ENCODE peak calls at places on chromosomes 4 and X, in seven cellular contexts. One of them, this sample, is unnamed.

GRCh38 chr4:38095691-38096090 is 135.5 kb downstream of the PTTG2 start:
- DNase-seq in NCI-H1694 treated with DMSO at 0.1 percent for 48 hours: no peak
- DNase-seq in mammary epithelial cell: no peak
- DNase-seq in H4: no peak
- DNase-seq in EH: no peak
- DNase-seq in retina: no peak
- DNase-seq in MM.1S: no peak
- DNase-seq in this sample: no peak

GRCh38 chr4:149264093-149264733 is 551.4 kb downstream of the IQCM start:
- DNase-seq in MM.1S: peak
- DNase-seq in retina: peak
- DNase-seq in H4: peak
- DNase-seq in mammary epithelial cell: peak
- DNase-seq in EH: peak
- DNase-seq in NCI-H1694 treated with DMSO at 0.1 percent for 48 hours: peak
- DNase-seq in this sample: peak

GRCh38 chr4:54526560-54526959 is 131.2 kb upstream of the KIT start:
- DNase-seq in H4: no peak
- DNase-seq in NCI-H1694 treated with DMSO at 0.1 percent for 48 hours: no peak
- DNase-seq in MM.1S: no peak
- DNase-seq in mammary epithelial cell: no peak
- DNase-seq in EH: no peak
- DNase-seq in retina: no peak
- DNase-seq in this sample: no peak

GRCh38 chrX:1912193-1912592 is 297.3 kb downstream of the ASMT start:
- DNase-seq in MM.1S: no peak
- DNase-seq in H4: no peak
- DNase-seq in retina: no peak
- DNase-seq in EH: no peak
- DNase-seq in NCI-H1694 treated with DMSO at 0.1 percent for 48 hours: no peak
- DNase-seq in mammary epithelial cell: no peak
- DNase-seq in this sample: no peak

GRCh38 chr4:27714073-27714472 is 853.4 kb downstream of the STIM2 start:
- DNase-seq in H4: peak
- DNase-seq in MM.1S: no peak
- DNase-seq in retina: no peak
- DNase-seq in EH: no peak
- DNase-seq in mammary epithelial cell: peak
- DNase-seq in NCI-H1694 treated with DMSO at 0.1 percent for 48 hours: no peak
- DNase-seq in this sample: no peak

GRCh38 chr4:76311896-76312331 is 5.4 kb downstream of the STBD1 start:
- DNase-seq in NCI-H1694 treated with DMSO at 0.1 percent for 48 hours: no peak
- DNase-seq in H4: no peak
- DNase-seq in retina: peak
- DNase-seq in MM.1S: no peak
- DNase-seq in mammary epithelial cell: no peak
- DNase-seq in EH: peak
- DNase-seq in this sample: no peak

GRCh38 chr4:6943012-6943869 is 33.6 kb downstream of the TBC1D14 start:
- DNase-seq in MM.1S: no peak
- DNase-seq in retina: no peak
- DNase-seq in mammary epithelial cell: no peak
- DNase-seq in H4: no peak
- DNase-seq in NCI-H1694 treated with DMSO at 0.1 percent for 48 hours: no peak
- DNase-seq in EH: no peak
- DNase-seq in this sample: no peak

GRCh38 chr4:183241771-183242170 is 78.3 kb downstream of the CLDN22 start:
- DNase-seq in MM.1S: no peak
- DNase-seq in mammary epithelial cell: no peak
- DNase-seq in retina: peak
- DNase-seq in NCI-H1694 treated with DMSO at 0.1 percent for 48 hours: no peak
- DNase-seq in H4: no peak
- DNase-seq in EH: no peak
- DNase-seq in this sample: no peak

GRCh38 chrX:48493890-48494364 is 14.9 kb upstream of the PORCN start:
- DNase-seq in EH: peak
- DNase-seq in retina: peak
- DNase-seq in H4: no peak
- DNase-seq in NCI-H1694 treated with DMSO at 0.1 percent for 48 hours: no peak
- DNase-seq in MM.1S: peak
- DNase-seq in mammary epithelial cell: no peak
- DNase-seq in this sample: peak

GRCh38 chr4:88177981-88178632 is 19.7 kb upstream of the ABCG2 start:
- DNase-seq in MM.1S: peak
- DNase-seq in H4: peak
- DNase-seq in EH: peak
- DNase-seq in retina: no peak
- DNase-seq in mammary epithelial cell: peak
- DNase-seq in NCI-H1694 treated with DMSO at 0.1 percent for 48 hours: no peak
- DNase-seq in this sample: peak

This sample was measured in H1.